ENCODE peak calls at places on chromosomes 6 and 20, in four cellular contexts. W is H1, X is mesendoderm, V is IMR-90. G is an unnamed sample. For H3K4me1, the result is how much of the 10 kb centered on the place peaks cover.

GRCh38 chr6:14286144-14286543 is 168.6 kb downstream of the CD83 start:
- DNase-seq in V (peak), X (no peak), W (no peak), G (no peak)

GRCh38 chr6:11766589-11767450 is 11.8 kb downstream of the ADTRP start:
- DNase-seq in X (peak), V (peak), W (no peak), G (no peak)

GRCh38 chr20:8385247-8385646 is 253.2 kb downstream of the PLCB1 start:
- DNase-seq in W (no peak), X (peak), V (peak), G (peak)

GRCh38 chr20:57769756-57770155 is 59.9 kb upstream of the PMEPA1 start:
- DNase-seq in W (no peak), V (no peak), X (peak), G (no peak)

GRCh38 chr6:53032853-53033252 is 32.4 kb upstream of the FBXO9 start:
- DNase-seq in W (no peak), X (no peak), V (peak), G (no peak)

GRCh38 chr6:18211338-18211737 is 53.0 kb downstream of the DEK start:
- DNase-seq in W (no peak), X (no peak), V (no peak), G (no peak)

GRCh38 chr20:62367136-62367482 is at the start of gene LAMA5:
- DNase-seq in W (no peak), X (peak), V (no peak), G (peak)

GRCh38 chr6:158081657-158081935 is 86.5 kb downstream of the SERAC1 start:
- DNase-seq in X (no peak), V (no peak), W (no peak), G (no peak)

GRCh38 chr6:113184736-113185135 is 672.4 kb upstream of the MARCKS start:
- DNase-seq in V (peak), W (no peak), X (no peak), G (no peak)

GRCh38 chr6:7909323-7910276 is 988 bp downstream of the TXNDC5 start:
- DNase-seq in X (peak), W (no peak), V (peak), G (peak)

GRCh38 chr6:152232494-152233151 is 404.5 kb downstream of the SYNE1 start:
- DNase-seq in V (peak), W (no peak), X (peak), G (no peak)

GRCh38 chr20:3133156-3133555 is 26.5 kb downstream of the FASTKD5 start:
- DNase-seq in V (peak), W (no peak), X (no peak), G (no peak)

GRCh38 chr20:1388706-1389483 is 4.0 kb downstream of the FKBP1A start:
- DNase-seq in X (no peak), W (no peak), V (no peak), G (no peak)

GRCh38 chr20:25136643-25137559 is 55.0 kb upstream of the VSX1 start:
- DNase-seq in X (peak), V (peak), W (no peak), G (no peak)

GRCh38 chr6:24332306-24332705 is 25.6 kb downstream of the DCDC2 start:
- DNase-seq in W (no peak), V (no peak), X (peak), G (no peak)

GRCh38 chr20:57076951-57077350 is 189.5 kb downstream of the BMP7 start:
- DNase-seq in X (no peak), V (no peak), W (no peak), G (no peak)

GRCh38 chr20:64105846-64106434 is 1.4 kb downstream of the NPBWR2 start:
- DNase-seq in X (no peak), W (no peak), V (no peak), G (no peak)

GRCh38 chr6:167506443-167507231 is 181.8 kb downstream of the TTLL2 start:
- DNase-seq in X (no peak), W (no peak), V (no peak), G (no peak)

GRCh38 chr6:156883497-156884252 is 106.5 kb downstream of the ARID1B start:
- DNase-seq in X (no peak), V (peak), W (no peak), G (no peak)

GRCh38 chr6:10414766-10415592 is at the start of gene TFAP2A:
- DNase-seq in W (no peak), X (peak), V (peak), G (peak)

GRCh38 chr6:99607416-99608036 is 893 bp downstream of the PRDM13 start:
- DNase-seq in W (no peak), V (no peak), X (no peak), G (no peak)

GRCh38 chr20:31652917-31653385 is 15.2 kb downstream of the COX4I2 start:
- DNase-seq in X (no peak), W (no peak), V (peak), G (no peak)

GRCh38 chr20:62387219-62387913 is 463 bp downstream of the RPS21 start:
- DNase-seq in W (no peak), X (no peak), V (no peak), G (no peak)

GRCh38 chr6:126527016-126527606 is 187.2 kb downstream of the CENPW start:
- DNase-seq in W (no peak), X (no peak), V (no peak), G (no peak)

GRCh38 chr20:43824699-43825402 is 89.8 kb upstream of the TOX2 start:
- DNase-seq in V (peak), X (peak), W (no peak), G (peak)

GRCh38 chr6:52423971-52424381 is 3.8 kb downstream of the EFHC1 start:
- DNase-seq in W (no peak), V (peak), X (peak), G (peak)

GRCh38 chr6:169288591-169288990 is 34.9 kb upstream of the THBS2 start:
- DNase-seq in X (no peak), V (peak), W (no peak), G (no peak)
- H3K4me2 ChIP-seq in X (no peak), V (no peak), W (no peak), G (no peak)

DNA sequence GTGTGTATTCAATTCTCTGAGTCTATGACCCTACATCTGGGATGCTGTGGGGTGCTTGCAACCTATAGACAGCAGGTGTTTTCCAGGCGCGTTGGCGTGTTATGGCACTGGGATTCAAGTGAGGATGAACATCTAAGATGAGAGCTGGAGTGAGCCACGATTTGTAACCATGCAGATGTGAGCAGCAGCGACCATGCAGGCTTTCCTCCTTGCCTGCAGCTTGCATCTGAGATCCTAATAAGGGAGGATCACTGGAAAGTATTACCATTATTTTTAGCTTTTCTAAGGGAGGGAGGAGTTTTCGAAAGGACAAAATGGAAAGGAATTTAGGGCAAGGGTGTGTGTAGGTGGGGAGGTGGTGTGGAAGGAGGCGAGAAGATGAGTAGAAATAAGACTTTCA is 216.7 kb downstream of the ATXN1 start:
- DNase-seq in X (no peak), V (no peak), W (no peak), G (no peak)
- H3K56ac ChIP-seq in X (no peak), V (no peak), W (no peak), G (no peak)

GRCh38 chr6:75379536-75379935 is 94.9 kb upstream of the TMEM30A start:
- DNase-seq in V (no peak), W (no peak), X (no peak), G (no peak)
- H3K4me1 ChIP-seq in V (under half), W (under half), X (under half), G (under half)

GRCh38 chr6:71421611-71422010 is 133.0 kb downstream of the OGFRL1 start:
- DNase-seq in V (no peak), X (no peak), W (no peak), G (no peak)
- H3K4me2 ChIP-seq in V (no peak), X (no peak), W (no peak), G (peak)

G was measured in H9.